ENCODE peak calls at places on chromosomes 11 and 22, in six cellular contexts. G is activated T-cell treated with anti-CD3 and anti-CD28 coated beads, Interleukin-2, amount 50 U/mL, for 48 hours; L is renal cortical epithelial cell; H is kidney; O is memory B cell; F is RCC 7860. Y is an unnamed sample.
A peak's percentile ranks its signal among the peaks of the same experiment; 100 is the strongest.

GRCh38 chr11:22558638-22559037 is 67.0 kb downstream of the FANCF start:
- DNase-seq in H (no peak), O (no peak), G (no peak), F (no peak), L (no peak), Y (no peak)

GRCh38 chr11:74720596-74721478 is 10.4 kb downstream of the CHRDL2 start:
- DNase-seq in O (no peak), F (no peak), L (no peak), H (peak; percentile 86), G (no peak), Y (no peak)

GRCh38 chr22:49348631-49349030 is 479.0 kb downstream of the BRD1 start:
- DNase-seq in F (no peak), O (no peak), H (peak; percentile 34), L (no peak), G (no peak), Y (no peak)

GRCh38 chr11:76369406-76369805 is 11.5 kb downstream of the THAP12 start:
- DNase-seq in F (no peak), H (no peak), O (no peak), L (no peak), G (no peak), Y (no peak)

GRCh38 chr11:74687237-74688005 is 43.8 kb downstream of the CHRDL2 start:
- DNase-seq in G (no peak), O (no peak), H (peak; percentile 2), L (peak; percentile 70), F (no peak), Y (no peak)

GRCh38 chr11:8826145-8826786 is 84.7 kb upstream of the AKIP1 start:
- DNase-seq in O (no peak), F (no peak), G (no peak), L (no peak), H (peak; percentile 83), Y (no peak)

GRCh38 chr11:107014871-107015270 is 3.4 kb downstream of the GUCY1A2 start:
- DNase-seq in H (no peak), G (no peak), O (no peak), L (no peak), F (no peak), Y (no peak)

GRCh38 chr11:64396079-64396591 is 37.2 kb downstream of the RPS6KA4 start:
- DNase-seq in F (no peak), O (no peak), L (no peak), G (no peak), H (no peak), Y (no peak)

GRCh38 chr11:76617553-76618265 is 52.8 kb downstream of the LRRC32 start:
- DNase-seq in L (peak; percentile 29), F (no peak), H (no peak), O (no peak), G (no peak), Y (no peak)

Y was measured in GM12891.